ENCODE peak calls at places on chromosomes 11 and 22, in five cellular contexts. P is CD4-positive, alpha-beta memory T cell; L is fibroblast of lung; E is A549; G is neural progenitor cell. N is an unnamed sample.

GRCh38 chr11:120219157-120219934 is 8.5 kb downstream of the OAF start:
- DNase-seq in P (no peak), L (no peak), E (no peak), G (peak; percentile 28), N (no peak)

GRCh38 chr11:94740083-94740974 is 27.8 kb upstream of the AMOTL1 start:
- DNase-seq in P (no peak), L (no peak), E (no peak), G (peak; percentile 81), N (no peak)

GRCh38 chr22:36081023-36081431 is 52.4 kb upstream of the RBFOX2 start:
- DNase-seq in P (no peak), L (peak; percentile 96), E (no peak), G (no peak), N (no peak)

GRCh38 chr11:131109256-131109655 is 193.0 kb upstream of the SNX19 start:
- DNase-seq in P (no peak), L (peak; percentile 46), E (no peak), G (no peak), N (no peak)

GRCh38 chr11:121254756-121255155 is 37.8 kb upstream of the SC5D start:
- DNase-seq in P (no peak), L (no peak), E (no peak), G (no peak), N (no peak)

GRCh38 chr11:35511666-35512065 is 13.8 kb downstream of the PAMR1 start:
- DNase-seq in P (no peak), L (peak; percentile 91), E (peak; percentile 25), G (no peak), N (no peak)

GRCh38 chr11:19973136-19973635 is 187.1 kb downstream of the DBX1 start:
- DNase-seq in P (no peak), L (no peak), E (no peak), G (no peak), N (no peak)

GRCh38 chr22:21599053-21599893 is 30.5 kb downstream of the YDJC start:
- DNase-seq in P (no peak), L (no peak), E (no peak), G (no peak), N (no peak)

GRCh38 chr11:85098996-85099395 is 528.1 kb downstream of the DLG2 start:
- DNase-seq in P (no peak), L (no peak), E (no peak), G (no peak), N (no peak)

GRCh38 chr22:39856588-39856987 is 37.0 kb downstream of the ENTHD1 start:
- DNase-seq in P (no peak), L (no peak), E (peak; percentile 1), G (no peak), N (no peak)

GRCh38 chr22:36759481-36760159 is 16.3 kb downstream of the IFT27 start:
- DNase-seq in P (no peak), L (no peak), E (no peak), G (no peak), N (no peak)

GRCh38 chr11:26399336-26399735 is 67.4 kb downstream of the ANO3 start:
- DNase-seq in P (no peak), L (no peak), E (no peak), G (no peak), N (no peak)

GRCh38 chr22:46336119-46337078 is 885 bp downstream of the TRMU start:
- DNase-seq in P (peak; percentile 8), L (peak; percentile 23), E (no peak), G (peak; percentile 70), N (no peak)

GRCh38 chr11:70742553-70743291 is 344.4 kb downstream of the CTTN start:
- DNase-seq in P (no peak), L (no peak), E (no peak), G (peak; percentile 89), N (no peak)

GRCh38 chr11:29119691-29120328 is 897.0 kb downstream of the KCNA4 start:
- DNase-seq in P (no peak), L (peak; percentile 95), E (peak; percentile 86), G (no peak), N (no peak)

GRCh38 chr11:65833297-65834030 is at the start of gene SNX32:
- DNase-seq in P (peak; percentile 91), L (peak; percentile 88), E (no peak), G (peak; percentile 97), N (peak; percentile 94)

GRCh38 chr22:17057959-17058814 is 26.6 kb upstream of the IL17RA start:
- DNase-seq in P (peak; percentile 35), L (peak; percentile 60), E (peak; percentile 68), G (peak; percentile 76), N (peak; percentile 14)

GRCh38 chr11:71265559-71266092 is 13.2 kb upstream of the SHANK2 start:
- DNase-seq in P (no peak), L (no peak), E (no peak), G (no peak), N (no peak)

GRCh38 chr22:45207981-45208664 is 32.6 kb downstream of the KIAA0930 start:
- DNase-seq in P (no peak), L (peak; percentile 79), E (no peak), G (no peak), N (no peak)

GRCh38 chr11:10305964-10306918 is 1.4 kb downstream of the ADM start:
- DNase-seq in P (peak; percentile 18), L (no peak), E (peak; percentile 38), G (peak; percentile 70), N (peak; percentile 17)

GRCh38 chr11:63933459-63933858 is 5.3 kb upstream of the NAA40 start:
- DNase-seq in P (no peak), L (no peak), E (no peak), G (no peak), N (no peak)

GRCh38 chr11:77126861-77127673 is 979 bp upstream of the MYO7A start:
- DNase-seq in P (peak; percentile 57), L (no peak), E (peak; percentile 36), G (peak; percentile 76), N (peak; percentile 49)

GRCh38 chr11:19712281-19713220 is at the start of gene NAV2:
- DNase-seq in P (peak; percentile 75), L (peak; percentile 92), E (peak; percentile 91), G (peak; percentile 98), N (peak; percentile 68)

GRCh38 chr11:44568706-44569473 is 3.4 kb downstream of the CD82 start:
- DNase-seq in P (peak; percentile 81), L (peak; percentile 97), E (peak; percentile 43), G (no peak), N (peak; percentile 83)

GRCh38 chr11:44066732-44067131 is 662 bp downstream of the ACCS start:
- DNase-seq in P (no peak), L (peak; percentile 72), E (peak; percentile 46), G (no peak), N (no peak)

DNA sequence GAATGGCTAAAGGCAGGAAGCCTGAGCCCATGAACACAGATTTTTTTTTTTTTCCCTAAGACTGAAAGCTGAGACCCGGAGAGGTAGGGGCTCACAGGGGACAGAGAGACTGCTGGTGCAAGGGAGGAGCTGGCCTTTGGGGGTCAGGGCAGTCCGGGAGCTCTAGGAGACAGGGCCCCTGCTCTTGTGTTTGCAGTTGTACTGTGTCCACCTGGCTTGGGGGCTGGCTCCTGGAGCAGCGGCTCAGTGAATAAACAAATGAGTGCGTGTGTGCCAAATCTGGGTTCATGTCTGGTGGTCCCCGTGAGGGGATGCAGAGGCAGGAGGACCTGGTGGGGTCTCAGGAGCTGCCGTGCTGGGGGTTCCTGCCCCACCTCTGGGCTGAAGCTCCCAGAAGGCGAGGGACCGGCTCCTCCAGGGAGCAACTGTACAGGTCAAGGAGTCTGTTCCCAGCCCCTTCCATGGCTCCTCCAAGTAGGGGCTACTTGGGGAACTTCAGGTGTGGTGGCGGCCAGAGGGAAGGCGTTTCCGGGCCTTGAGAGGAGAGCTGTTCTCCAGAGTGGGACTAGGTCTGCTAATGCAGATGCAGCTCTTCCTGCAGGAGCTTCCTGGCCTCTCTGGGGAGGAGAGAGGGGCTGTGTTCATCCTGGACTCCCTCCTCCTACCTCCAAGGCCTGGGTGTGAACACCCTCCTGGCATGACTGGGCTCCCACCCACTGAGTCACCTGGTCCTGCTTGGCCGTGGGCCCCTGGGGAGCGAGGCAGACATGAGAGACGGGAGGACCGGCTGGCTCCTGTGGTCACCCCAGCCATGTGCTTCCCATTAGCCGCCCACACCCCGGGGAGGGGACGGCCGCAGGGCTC is 57.6 kb downstream of the FBXO7 start:
- DNase-seq in P (no peak), L (peak; percentile 95), E (no peak), G (peak; percentile 63), N (no peak)
- H3K4me3 ChIP-seq in P (no peak overlapping the region), L (no peak overlapping the region), E (no peak overlapping the region), G (peak overlapping the region; percentile 8), N (no peak overlapping the region)

GRCh38 chr11:122632178-122632824 is 23.2 kb upstream of the UBASH3B start:
- DNase-seq in P (no peak), L (peak; percentile 36), E (no peak), G (no peak), N (no peak)

GRCh38 chr11:122637538-122637937 is 18.0 kb upstream of the UBASH3B start:
- DNase-seq in P (peak; percentile 30), L (no peak), E (no peak), G (no peak), N (no peak)

GRCh38 chr11:122628691-122629555 is 26.6 kb upstream of the UBASH3B start:
- DNase-seq in P (peak; percentile 60), L (peak; percentile 59), E (peak; percentile 75), G (peak; percentile 81), N (peak; percentile 60)

GRCh38 chr11:122633219-122633829 is 22.2 kb upstream of the UBASH3B start:
- DNase-seq in P (peak; percentile 33), L (peak; percentile 54), E (peak; percentile 69), G (peak; percentile 73), N (peak; percentile 25)

GRCh38 chr11:122634507-122634906 is 21.0 kb upstream of the UBASH3B start:
- DNase-seq in P (no peak), L (peak; percentile 54), E (no peak), G (peak; percentile 11), N (no peak)
- H3K27ac ChIP-seq in P (no peak overlapping the region), L (peak overlapping the region; percentile 54), E (peak overlapping the region; percentile 71), G (no peak overlapping the region), N (no peak overlapping the region)

DNA sequence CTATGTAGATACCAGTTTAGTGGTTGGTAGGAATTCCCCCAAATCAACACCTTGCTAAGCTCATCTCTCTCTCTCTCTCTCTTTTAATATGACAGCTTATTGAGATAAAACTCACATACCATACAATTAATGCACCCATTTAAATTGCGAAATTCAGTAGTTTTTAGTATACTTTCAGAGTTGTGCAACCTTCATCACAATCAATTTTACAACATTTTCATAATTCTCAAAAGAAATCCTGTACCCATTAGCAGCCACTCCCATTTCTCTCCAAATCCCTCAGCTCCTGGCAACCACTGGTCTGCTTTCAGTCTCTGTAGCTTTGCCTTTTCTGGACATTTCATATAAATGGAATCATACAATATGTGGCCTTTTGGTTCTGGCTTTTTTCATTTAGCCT is 13.3 kb downstream of the NNMT start:
- DNase-seq in P (no peak), L (no peak), E (no peak), G (no peak), N (no peak)
- H3K4me3 ChIP-seq in P (no peak overlapping the region), L (no peak overlapping the region), E (no peak overlapping the region), G (no peak overlapping the region), N (no peak overlapping the region)

GRCh38 chr11:61750631-61751273 is 1.7 kb upstream of the MYRF start:
- DNase-seq in P (no peak), L (no peak), E (no peak), G (no peak), N (no peak)
- H3K27ac ChIP-seq in P (no peak overlapping the region), L (no peak overlapping the region), E (no peak overlapping the region), G (no peak overlapping the region), N (no peak overlapping the region)

DNA sequence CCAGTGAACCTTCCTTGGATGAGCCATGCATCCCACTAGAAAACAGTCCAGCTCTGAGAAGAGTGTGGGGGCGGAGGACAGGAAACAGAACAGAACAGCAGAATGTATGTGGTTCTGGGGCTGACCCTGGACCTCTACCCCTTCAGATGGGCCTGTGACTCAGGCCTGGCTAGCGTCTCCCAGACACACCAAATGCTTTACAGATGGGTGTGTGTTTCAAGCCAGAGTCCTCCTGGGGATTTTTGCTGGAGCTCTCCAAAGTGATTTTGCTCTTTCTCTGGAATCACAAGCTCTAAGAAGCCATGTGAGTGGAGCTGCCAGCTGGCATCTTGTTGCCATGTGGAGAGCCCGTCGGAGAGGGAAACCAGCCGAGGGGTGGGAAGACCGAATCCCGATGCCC is 13.2 kb upstream of the C1QTNF4 start:
- DNase-seq in P (no peak), L (peak; percentile 96), E (no peak), G (no peak), N (no peak)
- H3K4me3 ChIP-seq in P (no peak overlapping the region), L (no peak overlapping the region), E (no peak overlapping the region), G (no peak overlapping the region), N (no peak overlapping the region)

N was measured in CD8-positive, alpha-beta memory T cell.